ENCODE peak calls at places on chromosomes 3 and 15, in nine cellular contexts. M is lower leg skin; X is A172; Z is transverse colon; Y is iris pigment epithelial cell; P is NCI-H1417; U is upper lobe of left lung; B is stimulated activated CD4-positive, alpha-beta T cell treated with anti-CD3 and anti-CD28 coated beads, Interleukin-12 subunit alpha, Interleukin-12 subunit beta, amount 100 ng/mL, for 4 hours; J is EL. G is an unnamed sample.

GRCh38 chr3:109413049-109413448 is 75.7 kb upstream of the DPPA4 start:
- DNase-seq in Y (peak; percentile 52), M (no peak), Z (no peak), X (peak; percentile 66), B (no peak), P (no peak), J (peak; percentile 61), U (no peak), G (no peak)

GRCh38 chr3:76065975-76066374 is 280.6 kb upstream of the ZNF717 start:
- DNase-seq in J (no peak), U (no peak), Z (no peak), B (no peak), P (peak; percentile 87), Y (peak; percentile 70), X (no peak), M (no peak), G (no peak)

GRCh38 chr15:31758126-31758525 is 272.2 kb upstream of the CHRNA7 start:
- DNase-seq in M (peak; percentile 26), U (peak; percentile 39), Y (peak; percentile 7), B (no peak), Z (peak; percentile 74), J (peak; percentile 14), X (peak; percentile 10), P (peak; percentile 96), G (peak; percentile 86)

GRCh38 chr3:149258298-149258697 is 36.7 kb upstream of the CP start:
- DNase-seq in X (no peak), B (no peak), Y (peak; percentile 15), Z (no peak), J (no peak), P (no peak), M (no peak), U (no peak), G (no peak)

GRCh38 chr3:141795719-141796435 is 32.7 kb downstream of the GRK7 start:
- DNase-seq in M (peak; percentile 81), Y (peak; percentile 20), B (no peak), J (no peak), X (no peak), U (peak; percentile 87), P (no peak), Z (peak; percentile 42), G (no peak)

GRCh38 chr3:175107231-175107630 is 248.1 kb downstream of the NAALADL2 start:
- DNase-seq in U (no peak), P (no peak), Y (peak; percentile 39), B (no peak), Z (no peak), J (no peak), M (no peak), X (no peak), G (no peak)

GRCh38 chr15:68274184-68274848 is 3.2 kb upstream of the FEM1B start:
- DNase-seq in B (no peak), M (no peak), J (no peak), P (no peak), Z (no peak), Y (no peak), U (no peak), X (no peak), G (no peak)

GRCh38 chr15:49978171-49978570 is 140.9 kb downstream of the ATP8B4 start:
- DNase-seq in P (no peak), Z (no peak), X (no peak), B (no peak), Y (no peak), J (no peak), U (no peak), M (no peak), G (no peak)

GRCh38 chr15:45307230-45307924 is 55.3 kb downstream of the SLC28A2 start:
- DNase-seq in Z (no peak), Y (peak; percentile 46), J (peak; percentile 60), P (peak; percentile 35), U (no peak), B (no peak), X (peak; percentile 42), M (no peak), G (peak; percentile 65)

GRCh38 chr3:75042941-75043340 is 428.5 kb upstream of the CNTN3 start:
- DNase-seq in U (no peak), X (no peak), Z (no peak), M (no peak), J (no peak), Y (no peak), P (no peak), B (no peak), G (no peak)

GRCh38 chr3:54427501-54427900 is 305.1 kb downstream of the CACNA2D3 start:
- DNase-seq in X (no peak), U (no peak), J (no peak), Z (no peak), B (no peak), Y (no peak), P (no peak), M (no peak), G (no peak)

GRCh38 chr3:126496894-126497850 is 20.4 kb downstream of the UROC1 start:
- DNase-seq in P (no peak), X (no peak), J (no peak), B (no peak), Z (no peak), Y (no peak), U (no peak), M (no peak), G (no peak)

GRCh38 chr3:147408180-147409105 is 722 bp upstream of the ZIC1 start:
- DNase-seq in Y (no peak), J (no peak), X (peak; percentile 42), Z (no peak), M (no peak), P (no peak), B (no peak), U (no peak), G (no peak)

GRCh38 chr3:109071349-109072142 is 46.4 kb downstream of the MORC1 start:
- DNase-seq in Z (no peak), J (no peak), P (peak; percentile 3), M (no peak), U (no peak), Y (no peak), X (no peak), B (no peak), G (no peak)

GRCh38 chr3:111739241-111739952 is 119.7 kb upstream of the PHLDB2 start:
- DNase-seq in J (peak; percentile 94), X (peak; percentile 90), U (no peak), Z (no peak), Y (peak; percentile 88), P (no peak), M (peak; percentile 45), B (no peak), G (no peak)

G was measured in midbrain.